ENCODE peak calls at places on chromosomes 1 and 21, in nine cellular contexts. S is psoas muscle, M is memory B cell, W is dorsolateral prefrontal cortex, K is HCT116, Z is lower leg skin, R is thoracic aorta, E is EL, C is naive B cell. G is an unnamed sample.

GRCh38 chr1:167452483-167452882 is 65.8 kb downstream of the CD247 start:
- DNase-seq in S (no peak), C (no peak), Z (no peak), K (no peak), W (no peak), R (no peak), M (no peak), E (no peak), G (no peak)

GRCh38 chr1:63847308-63847910 is 73.6 kb downstream of the ROR1 start:
- DNase-seq in E (no peak), S (no peak), W (no peak), M (no peak), C (no peak), Z (peak), R (no peak), K (no peak), G (no peak)

GRCh38 chr1:60765204-60765603 is 317.2 kb upstream of the NFIA start:
- DNase-seq in S (no peak), K (peak), C (no peak), R (no peak), E (peak), W (no peak), M (no peak), Z (no peak), G (no peak)

GRCh38 chr1:182643699-182644098 is 39.5 kb upstream of the RGS16 start:
- DNase-seq in R (no peak), S (no peak), W (no peak), Z (no peak), K (no peak), C (no peak), M (no peak), E (no peak), G (no peak)

GRCh38 chr1:168380945-168381344 is 100.3 kb downstream of the TBX19 start:
- DNase-seq in W (no peak), K (no peak), S (no peak), R (no peak), Z (no peak), C (no peak), E (no peak), M (no peak), G (no peak)

GRCh38 chr1:220160027-220160426 is 66.1 kb downstream of the IARS2 start:
- DNase-seq in Z (no peak), R (no peak), M (no peak), S (no peak), W (no peak), E (no peak), K (no peak), C (no peak), G (no peak)

GRCh38 chr1:175000697-175001187 is 995 bp downstream of the CACYBP start:
- DNase-seq in Z (no peak), S (no peak), E (no peak), R (no peak), W (no peak), M (no peak), K (no peak), C (no peak), G (no peak)

GRCh38 chr1:203325004-203325417 is 19.7 kb downstream of the BTG2 start:
- DNase-seq in S (no peak), W (no peak), E (no peak), K (no peak), C (peak), M (peak), R (no peak), Z (no peak), G (no peak)

GRCh38 chr1:234672349-234673135 is 62.6 kb upstream of the IRF2BP2 start:
- DNase-seq in S (no peak), K (no peak), Z (no peak), W (no peak), E (no peak), M (no peak), R (no peak), C (no peak), G (no peak)

GRCh38 chr1:118101445-118101844 is 83.6 kb downstream of the SPAG17 start:
- DNase-seq in Z (no peak), E (peak), S (no peak), W (no peak), C (no peak), K (no peak), M (no peak), R (no peak), G (no peak)

GRCh38 chr1:33334081-33334552 is 13.2 kb upstream of the A3GALT2 start:
- DNase-seq in C (no peak), M (no peak), K (no peak), E (no peak), S (peak), W (no peak), R (peak), Z (peak), G (no peak)

GRCh38 chr1:234659538-234659937 is 49.6 kb upstream of the IRF2BP2 start:
- DNase-seq in C (no peak), Z (no peak), E (peak), S (no peak), K (peak), R (no peak), M (no peak), W (no peak), G (no peak)

GRCh38 chr1:235703516-235703915 is 53.9 kb upstream of the GNG4 start:
- DNase-seq in W (no peak), Z (no peak), E (peak), R (no peak), M (no peak), K (no peak), C (no peak), S (no peak), G (no peak)

GRCh38 chr1:62286778-62287224 is 32.4 kb downstream of the KANK4 start:
- DNase-seq in R (no peak), Z (no peak), E (peak), M (no peak), K (no peak), S (no peak), W (no peak), C (no peak), G (no peak)

GRCh38 chr1:23951646-23952095 is 8.0 kb upstream of the PNRC2 start:
- DNase-seq in K (no peak), E (peak), S (no peak), C (no peak), Z (peak), M (no peak), W (no peak), R (peak), G (no peak)

GRCh38 chr1:107649023-107649422 is 316.0 kb downstream of the VAV3 start:
- DNase-seq in W (no peak), S (no peak), Z (no peak), M (no peak), C (no peak), R (no peak), E (no peak), K (no peak), G (no peak)

GRCh38 chr1:37393585-37394120 is 80.7 kb upstream of the ZC3H12A start:
- DNase-seq in Z (no peak), S (no peak), C (no peak), W (no peak), E (no peak), R (no peak), K (no peak), M (no peak), G (no peak)

GRCh38 chr1:186512698-186513457 is 52.0 kb upstream of the PDC start:
- DNase-seq in K (no peak), Z (no peak), S (no peak), W (no peak), C (no peak), E (no peak), M (no peak), R (no peak), G (no peak)

GRCh38 chr1:167472729-167473529 is 45.4 kb downstream of the CD247 start:
- DNase-seq in S (no peak), R (no peak), K (no peak), Z (no peak), E (no peak), W (no peak), M (no peak), C (no peak), G (peak)

GRCh38 chr1:73839922-73840321 is 358.1 kb downstream of the LRRIQ3 start:
- DNase-seq in M (no peak), E (no peak), S (no peak), K (no peak), Z (no peak), R (no peak), W (no peak), C (no peak), G (no peak)

GRCh38 chr21:44370027-44370735 is 16.8 kb downstream of the TRPM2 start:
- DNase-seq in M (no peak), R (no peak), K (no peak), E (peak), S (no peak), Z (no peak), C (no peak), W (peak), G (peak)

GRCh38 chr1:156748670-156749428 is 2.6 kb downstream of the HDGF start:
- DNase-seq in M (no peak), R (no peak), S (peak), C (no peak), Z (no peak), K (no peak), E (peak), W (no peak), G (peak)

GRCh38 chr1:214603819-214604252 is 841 bp downstream of the CENPF start:
- DNase-seq in S (no peak), R (no peak), C (no peak), E (peak), Z (no peak), M (no peak), W (no peak), K (no peak), G (no peak)

GRCh38 chr1:169487153-169487552 is 1.4 kb upstream of the SLC19A2 start:
- DNase-seq in E (no peak), R (no peak), M (no peak), Z (no peak), W (no peak), S (no peak), K (no peak), C (no peak), G (no peak)

GRCh38 chr1:15876357-15876756 is 28.9 kb downstream of the SPEN start:
- DNase-seq in Z (no peak), W (no peak), K (no peak), R (no peak), C (no peak), M (no peak), S (no peak), E (no peak), G (no peak)

GRCh38 chr1:115669002-115669673 is 27.4 kb downstream of the VANGL1 start:
- DNase-seq in W (no peak), S (no peak), C (no peak), M (no peak), R (no peak), K (peak), E (peak), Z (no peak), G (no peak)

GRCh38 chr1:26285366-26286063 is 5.6 kb downstream of the SH3BGRL3 start:
- DNase-seq in R (no peak), C (no peak), M (no peak), W (no peak), S (peak), Z (no peak), K (peak), E (peak), G (no peak)

GRCh38 chr1:166868639-166869038 is 7.4 kb downstream of the TADA1 start:
- DNase-seq in W (no peak), E (no peak), K (no peak), M (no peak), S (no peak), R (no peak), Z (no peak), C (no peak), G (no peak)

GRCh38 chr1:17540255-17541001 is 930 bp downstream of the ARHGEF10L start:
- DNase-seq in S (peak), M (no peak), E (peak), W (no peak), C (no peak), R (no peak), Z (no peak), K (no peak), G (peak)

GRCh38 chr1:226021406-226022200 is 22.5 kb upstream of the SDE2 start:
- DNase-seq in M (no peak), Z (no peak), K (no peak), C (no peak), W (no peak), E (no peak), R (no peak), S (no peak), G (no peak)

G was measured in upper lobe of right lung.